ENCODE peak calls at places on chromosomes 12 and 14, in five cellular contexts. S, G, A, R and N are unnamed samples.

GRCh38 chr12:89469361-89469760 is 55.2 kb downstream of the GALNT4 start:
- DNase-seq in S (no peak), A (no peak), R (no peak), G (no peak), N (no peak)

GRCh38 chr12:124448955-124449622 is 118.3 kb downstream of the NCOR2 start:
- DNase-seq in A (no peak), R (no peak), S (no peak), G (no peak), N (no peak)

GRCh38 chr12:32577328-32577727 is 101.8 kb upstream of the DNM1L start:
- DNase-seq in R (no peak), S (no peak), G (no peak), A (no peak), N (no peak)

GRCh38 chr12:41419151-41419893 is 231.2 kb downstream of the PDZRN4 start:
- DNase-seq in R (no peak), S (no peak), A (no peak), G (no peak), N (no peak)

GRCh38 chr12:47891356-47891755 is 13.4 kb downstream of the VDR start:
- DNase-seq in R (no peak), G (no peak), S (no peak), A (no peak), N (no peak)

GRCh38 chr12:61781021-61781581 is 479.1 kb upstream of the USP15 start:
- DNase-seq in A (no peak), G (no peak), R (no peak), S (no peak), N (no peak)

GRCh38 chr14:94572637-94573303 is 8.5 kb upstream of the SERPINA5 start:
- DNase-seq in G (no peak), S (peak), R (no peak), A (no peak), N (no peak)

GRCh38 chr12:102769323-102769916 is 147.6 kb downstream of the PAH start:
- DNase-seq in G (peak), R (peak), S (peak), A (peak), N (peak)

GRCh38 chr12:13049816-13050215 is 5.6 kb downstream of the FAM234B start:
- DNase-seq in S (no peak), A (no peak), R (no peak), G (no peak), N (no peak)

GRCh38 chr12:88855301-88855700 is 275.0 kb upstream of the KITLG start:
- DNase-seq in G (no peak), S (no peak), R (no peak), A (no peak), N (no peak)

GRCh38 chr12:103503546-103504480 is 8.0 kb upstream of the C12orf42 start:
- DNase-seq in S (peak), A (peak), R (peak), G (no peak), N (peak)

GRCh38 chr12:52798003-52798670 is 2.2 kb upstream of the KRT3 start:
- DNase-seq in A (no peak), G (no peak), S (no peak), R (peak), N (no peak)

GRCh38 chr12:4664111-4664510 is 15.2 kb downstream of the NDUFA9 start:
- DNase-seq in G (no peak), A (no peak), R (peak), S (no peak), N (no peak)
- TF ChIP-seq ESRRA in G (no peak), A (no peak), R (no peak), S (no peak), N (no peak)

DNA sequence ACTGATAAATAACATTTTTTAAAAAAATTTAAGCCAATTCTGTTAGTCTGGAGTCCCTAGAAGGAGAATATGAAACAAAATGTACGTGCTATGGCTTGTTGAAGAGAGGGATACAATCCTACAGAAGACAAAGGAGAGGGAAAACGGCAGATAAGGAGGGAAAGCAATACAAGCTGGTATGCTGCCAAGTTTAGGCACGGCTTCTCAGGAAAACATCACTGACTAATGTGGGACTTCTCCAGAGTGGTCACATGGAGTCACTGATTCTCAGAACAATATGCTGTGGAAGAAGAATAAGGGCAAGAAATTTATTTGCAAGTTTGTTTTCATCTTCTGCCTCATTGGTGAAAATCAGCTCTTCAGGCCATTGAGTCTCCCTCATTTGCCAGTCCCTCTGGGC is 22.9 kb upstream of the NR1H4 start:
- DNase-seq in G (no peak), R (no peak), A (no peak), S (no peak), N (no peak)
- TF ChIP-seq USF2 in G (no peak), R (no peak), A (no peak), S (no peak), N (no peak)

DNA sequence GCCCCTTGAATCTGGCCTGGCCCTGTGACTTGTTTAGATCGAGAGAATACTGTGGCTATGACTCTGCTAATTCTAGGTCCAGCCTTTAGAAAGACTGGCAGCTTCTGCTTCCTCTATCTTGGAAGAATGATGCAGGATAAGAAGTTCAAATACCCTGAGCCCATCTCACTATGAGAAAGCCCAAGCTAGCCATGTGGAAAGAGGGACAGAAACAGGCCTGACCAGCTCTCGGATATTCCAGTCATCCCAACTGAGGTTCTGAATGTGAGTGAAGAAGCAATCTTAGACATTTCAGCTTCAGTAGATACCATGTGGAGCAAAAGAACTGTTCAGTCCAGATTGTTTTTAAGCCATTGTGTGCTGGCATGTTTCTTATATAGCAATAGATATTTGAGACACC is 17.3 kb upstream of the KRR1 start:
- DNase-seq in A (no peak), G (no peak), S (no peak), R (no peak), N (no peak)
- TF ChIP-seq ESRRA in A (no peak), G (no peak), S (no peak), R (no peak), N (no peak)

GRCh38 chr14:93112891-93113677 is 2.6 kb downstream of the ITPK1 start:
- DNase-seq in S (peak), A (peak), R (peak), G (peak), N (peak)

GRCh38 chr14:93115069-93115919 is 431 bp downstream of the ITPK1 start:
- DNase-seq in A (peak), R (peak), S (peak), G (peak), N (peak)

GRCh38 chr14:93114713-93115068 is 1.0 kb downstream of the ITPK1 start:
- DNase-seq in S (no peak), R (no peak), G (no peak), A (peak), N (no peak)

GRCh38 chr14:93114068-93114710 is 1.5 kb downstream of the ITPK1 start:
- DNase-seq in R (no peak), S (no peak), G (no peak), A (no peak), N (no peak)

DNA sequence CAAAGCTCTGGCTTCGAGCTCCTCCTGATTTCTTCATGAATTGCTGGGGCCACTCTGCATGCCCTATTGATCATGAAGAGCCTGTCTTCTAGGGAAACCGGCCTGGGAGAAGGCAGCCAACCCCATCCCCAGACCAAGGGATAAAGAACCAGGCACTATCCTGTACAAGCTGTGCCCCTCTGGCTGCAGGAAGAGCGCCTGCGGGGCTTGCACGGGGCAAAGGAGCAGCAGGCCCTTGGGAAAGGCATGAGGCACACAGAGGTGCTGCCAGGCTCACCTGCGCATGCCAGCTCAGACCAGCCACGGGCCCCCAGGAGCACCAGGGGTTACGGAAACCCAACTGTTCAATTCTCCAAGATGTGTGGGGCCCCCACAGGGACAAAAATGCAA is 2.1 kb downstream of the ITPK1 start:
- DNase-seq in S (no peak), G (no peak), A (peak), R (no peak), N (no peak)
- TF ChIP-seq USF2 in S (no peak), G (no peak), A (no peak), R (no peak), N (no peak)

GRCh38 chr14:29645117-29645516 is 282.5 kb downstream of the PRKD1 start:
- DNase-seq in R (peak), A (no peak), G (no peak), S (no peak), N (no peak)
- TF ChIP-seq ESRRA in R (no peak), A (no peak), G (no peak), S (no peak), N (no peak)